ENCODE peak calls at places on chromosomes 3 and 15, in nine cellular contexts. One of them, this sample, is unnamed.

GRCh38 chr3:6242104-6242503 is 618.8 kb upstream of the GRM7 start:
- DNase-seq in SW480: no peak
- DNase-seq in WTC11: no peak
- DNase-seq in AG08396: no peak
- DNase-seq in cardiac fibroblast: no peak
- DNase-seq in amniotic epithelial cell: no peak
- DNase-seq in PC-3: no peak
- DNase-seq in AG20443: no peak
- DNase-seq in stimulated activated naive CD8-positive, alpha-beta T cell treated with anti-CD3 and anti-CD28 coated beads, Interleukin-15, amount 100 ng/mL, for 72 hours: no peak
- DNase-seq in this sample: no peak

GRCh38 chr15:50137893-50138292 is 18.9 kb upstream of the ATP8B4 start:
- DNase-seq in WTC11: no peak
- DNase-seq in amniotic epithelial cell: peak
- DNase-seq in cardiac fibroblast: no peak
- DNase-seq in stimulated activated naive CD8-positive, alpha-beta T cell treated with anti-CD3 and anti-CD28 coated beads, Interleukin-15, amount 100 ng/mL, for 72 hours: no peak
- DNase-seq in AG20443: no peak
- DNase-seq in AG08396: no peak
- DNase-seq in PC-3: no peak
- DNase-seq in SW480: no peak
- DNase-seq in this sample: no peak

GRCh38 chr15:82138306-82138705 is 92.5 kb upstream of the MEX3B start:
- DNase-seq in PC-3: no peak
- DNase-seq in amniotic epithelial cell: no peak
- DNase-seq in AG08396: no peak
- DNase-seq in AG20443: no peak
- DNase-seq in WTC11: no peak
- DNase-seq in stimulated activated naive CD8-positive, alpha-beta T cell treated with anti-CD3 and anti-CD28 coated beads, Interleukin-15, amount 100 ng/mL, for 72 hours: no peak
- DNase-seq in SW480: no peak
- DNase-seq in cardiac fibroblast: no peak
- DNase-seq in this sample: no peak

GRCh38 chr3:16090711-16091110 is 83.8 kb upstream of the GALNT15 start:
- DNase-seq in AG08396: no peak
- DNase-seq in WTC11: no peak
- DNase-seq in AG20443: no peak
- DNase-seq in amniotic epithelial cell: no peak
- DNase-seq in stimulated activated naive CD8-positive, alpha-beta T cell treated with anti-CD3 and anti-CD28 coated beads, Interleukin-15, amount 100 ng/mL, for 72 hours: no peak
- DNase-seq in cardiac fibroblast: no peak
- DNase-seq in PC-3: no peak
- DNase-seq in SW480: no peak
- DNase-seq in this sample: no peak

GRCh38 chr3:120218981-120219380 is 66.0 kb downstream of the GPR156 start:
- DNase-seq in stimulated activated naive CD8-positive, alpha-beta T cell treated with anti-CD3 and anti-CD28 coated beads, Interleukin-15, amount 100 ng/mL, for 72 hours: no peak
- DNase-seq in AG20443: no peak
- DNase-seq in cardiac fibroblast: no peak
- DNase-seq in AG08396: no peak
- DNase-seq in amniotic epithelial cell: no peak
- DNase-seq in WTC11: no peak
- DNase-seq in PC-3: peak
- DNase-seq in SW480: no peak
- DNase-seq in this sample: no peak

GRCh38 chr3:13782501-13782900 is 97.4 kb downstream of the WNT7A start:
- DNase-seq in AG20443: no peak
- DNase-seq in cardiac fibroblast: no peak
- DNase-seq in amniotic epithelial cell: no peak
- DNase-seq in AG08396: no peak
- DNase-seq in WTC11: no peak
- DNase-seq in PC-3: no peak
- DNase-seq in stimulated activated naive CD8-positive, alpha-beta T cell treated with anti-CD3 and anti-CD28 coated beads, Interleukin-15, amount 100 ng/mL, for 72 hours: no peak
- DNase-seq in SW480: no peak
- DNase-seq in this sample: no peak

GRCh38 chr3:47847801-47848518 is 45.0 kb downstream of the DHX30 start:
- DNase-seq in stimulated activated naive CD8-positive, alpha-beta T cell treated with anti-CD3 and anti-CD28 coated beads, Interleukin-15, amount 100 ng/mL, for 72 hours: no peak
- DNase-seq in AG08396: no peak
- DNase-seq in amniotic epithelial cell: no peak
- DNase-seq in WTC11: no peak
- DNase-seq in cardiac fibroblast: no peak
- DNase-seq in PC-3: no peak
- DNase-seq in AG20443: no peak
- DNase-seq in SW480: no peak
- DNase-seq in this sample: no peak

GRCh38 chr15:58269455-58270414 is 131.6 kb downstream of the AQP9 start:
- DNase-seq in SW480: peak
- DNase-seq in AG08396: peak
- DNase-seq in amniotic epithelial cell: peak
- DNase-seq in WTC11: peak
- DNase-seq in PC-3: peak
- DNase-seq in cardiac fibroblast: peak
- DNase-seq in AG20443: peak
- DNase-seq in stimulated activated naive CD8-positive, alpha-beta T cell treated with anti-CD3 and anti-CD28 coated beads, Interleukin-15, amount 100 ng/mL, for 72 hours: peak
- DNase-seq in this sample: peak

GRCh38 chr3:11613851-11614491 is 29.7 kb downstream of the VGLL4 start:
- DNase-seq in AG08396: no peak
- DNase-seq in AG20443: peak
- DNase-seq in WTC11: no peak
- DNase-seq in cardiac fibroblast: no peak
- DNase-seq in stimulated activated naive CD8-positive, alpha-beta T cell treated with anti-CD3 and anti-CD28 coated beads, Interleukin-15, amount 100 ng/mL, for 72 hours: no peak
- DNase-seq in PC-3: no peak
- DNase-seq in SW480: no peak
- DNase-seq in amniotic epithelial cell: no peak
- DNase-seq in this sample: no peak

GRCh38 chr15:26628071-26628470 is 144.8 kb downstream of the GABRB3 start:
- DNase-seq in AG08396: no peak
- DNase-seq in SW480: no peak
- DNase-seq in cardiac fibroblast: no peak
- DNase-seq in PC-3: peak
- DNase-seq in WTC11: no peak
- DNase-seq in stimulated activated naive CD8-positive, alpha-beta T cell treated with anti-CD3 and anti-CD28 coated beads, Interleukin-15, amount 100 ng/mL, for 72 hours: no peak
- DNase-seq in amniotic epithelial cell: peak
- DNase-seq in AG20443: no peak
- DNase-seq in this sample: no peak

GRCh38 chr15:80031841-80032240 is 27.6 kb upstream of the ZFAND6 start:
- DNase-seq in AG20443: no peak
- DNase-seq in amniotic epithelial cell: no peak
- DNase-seq in WTC11: no peak
- DNase-seq in stimulated activated naive CD8-positive, alpha-beta T cell treated with anti-CD3 and anti-CD28 coated beads, Interleukin-15, amount 100 ng/mL, for 72 hours: no peak
- DNase-seq in AG08396: no peak
- DNase-seq in SW480: peak
- DNase-seq in PC-3: peak
- DNase-seq in cardiac fibroblast: no peak
- DNase-seq in this sample: no peak

GRCh38 chr15:78234515-78235040 is at the start of gene ACSBG1:
- DNase-seq in WTC11: peak
- DNase-seq in SW480: no peak
- DNase-seq in AG20443: no peak
- DNase-seq in cardiac fibroblast: no peak
- DNase-seq in AG08396: no peak
- DNase-seq in amniotic epithelial cell: no peak
- DNase-seq in stimulated activated naive CD8-positive, alpha-beta T cell treated with anti-CD3 and anti-CD28 coated beads, Interleukin-15, amount 100 ng/mL, for 72 hours: no peak
- DNase-seq in PC-3: no peak
- DNase-seq in this sample: peak

GRCh38 chr3:56792201-56792600 is 9.5 kb downstream of the ARHGEF3 start:
- DNase-seq in AG20443: no peak
- DNase-seq in WTC11: no peak
- DNase-seq in SW480: no peak
- DNase-seq in stimulated activated naive CD8-positive, alpha-beta T cell treated with anti-CD3 and anti-CD28 coated beads, Interleukin-15, amount 100 ng/mL, for 72 hours: no peak
- DNase-seq in PC-3: no peak
- DNase-seq in AG08396: no peak
- DNase-seq in amniotic epithelial cell: no peak
- DNase-seq in cardiac fibroblast: no peak
- DNase-seq in this sample: no peak

GRCh38 chr15:39580630-39581500 is at the start of gene THBS1:
- DNase-seq in PC-3: peak
- DNase-seq in stimulated activated naive CD8-positive, alpha-beta T cell treated with anti-CD3 and anti-CD28 coated beads, Interleukin-15, amount 100 ng/mL, for 72 hours: peak
- DNase-seq in amniotic epithelial cell: peak
- DNase-seq in AG08396: peak
- DNase-seq in SW480: peak
- DNase-seq in AG20443: peak
- DNase-seq in cardiac fibroblast: peak
- DNase-seq in WTC11: peak
- DNase-seq in this sample: no peak

GRCh38 chr15:68536331-68537095 is 42.3 kb upstream of the CORO2B start:
- DNase-seq in AG08396: peak
- DNase-seq in WTC11: no peak
- DNase-seq in cardiac fibroblast: peak
- DNase-seq in AG20443: peak
- DNase-seq in stimulated activated naive CD8-positive, alpha-beta T cell treated with anti-CD3 and anti-CD28 coated beads, Interleukin-15, amount 100 ng/mL, for 72 hours: no peak
- DNase-seq in amniotic epithelial cell: peak
- DNase-seq in PC-3: peak
- DNase-seq in SW480: peak
- DNase-seq in this sample: no peak

GRCh38 chr3:110454066-110454465 is 617.5 kb upstream of the NECTIN3 start:
- DNase-seq in AG08396: no peak
- DNase-seq in cardiac fibroblast: no peak
- DNase-seq in stimulated activated naive CD8-positive, alpha-beta T cell treated with anti-CD3 and anti-CD28 coated beads, Interleukin-15, amount 100 ng/mL, for 72 hours: no peak
- DNase-seq in PC-3: no peak
- DNase-seq in AG20443: no peak
- DNase-seq in WTC11: no peak
- DNase-seq in SW480: no peak
- DNase-seq in amniotic epithelial cell: no peak
- DNase-seq in this sample: no peak

GRCh38 chr3:144187531-144188230 is 216.1 kb downstream of the DIPK2A start:
- DNase-seq in SW480: no peak
- DNase-seq in AG20443: peak
- DNase-seq in cardiac fibroblast: peak
- DNase-seq in PC-3: peak
- DNase-seq in amniotic epithelial cell: peak
- DNase-seq in stimulated activated naive CD8-positive, alpha-beta T cell treated with anti-CD3 and anti-CD28 coated beads, Interleukin-15, amount 100 ng/mL, for 72 hours: peak
- DNase-seq in WTC11: no peak
- DNase-seq in AG08396: no peak
- DNase-seq in this sample: no peak

GRCh38 chr15:101446527-101447167 is 42.9 kb downstream of the PCSK6 start:
- DNase-seq in AG20443: no peak
- DNase-seq in AG08396: no peak
- DNase-seq in PC-3: peak
- DNase-seq in stimulated activated naive CD8-positive, alpha-beta T cell treated with anti-CD3 and anti-CD28 coated beads, Interleukin-15, amount 100 ng/mL, for 72 hours: no peak
- DNase-seq in SW480: no peak
- DNase-seq in WTC11: no peak
- DNase-seq in amniotic epithelial cell: peak
- DNase-seq in cardiac fibroblast: no peak
- DNase-seq in this sample: no peak

GRCh38 chr15:68609618-68610017 is 30.8 kb downstream of the CORO2B start:
- DNase-seq in amniotic epithelial cell: peak
- DNase-seq in stimulated activated naive CD8-positive, alpha-beta T cell treated with anti-CD3 and anti-CD28 coated beads, Interleukin-15, amount 100 ng/mL, for 72 hours: no peak
- DNase-seq in PC-3: no peak
- DNase-seq in AG08396: no peak
- DNase-seq in WTC11: no peak
- DNase-seq in cardiac fibroblast: peak
- DNase-seq in AG20443: peak
- DNase-seq in SW480: no peak
- DNase-seq in this sample: no peak

GRCh38 chr3:13305623-13306022 is 114.5 kb downstream of the NUP210 start:
- DNase-seq in AG20443: no peak
- DNase-seq in AG08396: no peak
- DNase-seq in cardiac fibroblast: no peak
- DNase-seq in WTC11: no peak
- DNase-seq in stimulated activated naive CD8-positive, alpha-beta T cell treated with anti-CD3 and anti-CD28 coated beads, Interleukin-15, amount 100 ng/mL, for 72 hours: no peak
- DNase-seq in amniotic epithelial cell: no peak
- DNase-seq in SW480: no peak
- DNase-seq in PC-3: no peak
- DNase-seq in this sample: no peak

GRCh38 chr3:172140499-172141391 is 101.4 kb downstream of the FNDC3B start:
- DNase-seq in AG08396: peak
- DNase-seq in cardiac fibroblast: peak
- DNase-seq in AG20443: peak
- DNase-seq in SW480: no peak
- DNase-seq in amniotic epithelial cell: peak
- DNase-seq in stimulated activated naive CD8-positive, alpha-beta T cell treated with anti-CD3 and anti-CD28 coated beads, Interleukin-15, amount 100 ng/mL, for 72 hours: no peak
- DNase-seq in PC-3: peak
- DNase-seq in WTC11: no peak
- DNase-seq in this sample: peak

GRCh38 chr15:59327942-59328341 is 44.7 kb downstream of the MYO1E start:
- DNase-seq in SW480: no peak
- DNase-seq in AG08396: no peak
- DNase-seq in cardiac fibroblast: no peak
- DNase-seq in WTC11: no peak
- DNase-seq in AG20443: no peak
- DNase-seq in PC-3: no peak
- DNase-seq in stimulated activated naive CD8-positive, alpha-beta T cell treated with anti-CD3 and anti-CD28 coated beads, Interleukin-15, amount 100 ng/mL, for 72 hours: no peak
- DNase-seq in amniotic epithelial cell: no peak
- DNase-seq in this sample: no peak

GRCh38 chr3:52028572-52028971 is 27.8 kb downstream of the DUSP7 start:
- DNase-seq in AG08396: peak
- DNase-seq in AG20443: peak
- DNase-seq in SW480: no peak
- DNase-seq in PC-3: peak
- DNase-seq in cardiac fibroblast: no peak
- DNase-seq in stimulated activated naive CD8-positive, alpha-beta T cell treated with anti-CD3 and anti-CD28 coated beads, Interleukin-15, amount 100 ng/mL, for 72 hours: no peak
- DNase-seq in WTC11: no peak
- DNase-seq in amniotic epithelial cell: no peak
- DNase-seq in this sample: no peak

GRCh38 chr15:65303687-65304392 is 637 bp upstream of the RNU5B-1 start:
- DNase-seq in SW480: peak
- DNase-seq in cardiac fibroblast: peak
- DNase-seq in WTC11: peak
- DNase-seq in PC-3: peak
- DNase-seq in AG20443: peak
- DNase-seq in amniotic epithelial cell: peak
- DNase-seq in stimulated activated naive CD8-positive, alpha-beta T cell treated with anti-CD3 and anti-CD28 coated beads, Interleukin-15, amount 100 ng/mL, for 72 hours: no peak
- DNase-seq in AG08396: peak
- DNase-seq in this sample: no peak